ENCODE peak calls at places on chromosomes 11 and 22, in five cellular contexts. F is prostate gland, U is colonic mucosa, M is heart right ventricle, Q is tibial artery. C is an unnamed sample.

GRCh38 chr11:95739108-95739507 is 50.5 kb downstream of the FAM76B start:
- DNase-seq in F (no peak), U (no peak), M (no peak), Q (no peak), C (no peak)

GRCh38 chr11:105469931-105470330 is 139.9 kb upstream of the GRIA4 start:
- DNase-seq in F (no peak), U (no peak), M (no peak), Q (no peak), C (no peak)

GRCh38 chr11:9739108-9739507 is 75.2 kb downstream of the SWAP70 start:
- DNase-seq in F (no peak), U (no peak), M (no peak), Q (no peak), C (no peak)

GRCh38 chr22:21990449-21991308 is 8.1 kb upstream of the TOP3B start:
- DNase-seq in F (no peak), U (no peak), M (no peak), Q (no peak), C (no peak)

GRCh38 chr11:46524201-46524600 is 69.6 kb downstream of the AMBRA1 start:
- DNase-seq in F (no peak), U (peak), M (no peak), Q (no peak), C (no peak)

GRCh38 chr11:75246673-75247350 is 6.2 kb downstream of the TPBGL start:
- DNase-seq in F (no peak), U (no peak), M (no peak), Q (peak), C (no peak)

GRCh38 chr11:31557991-31558390 is 48.4 kb downstream of the ELP4 start:
- DNase-seq in F (no peak), U (no peak), M (no peak), Q (no peak), C (no peak)

GRCh38 chr11:121318848-121319834 is 26.6 kb downstream of the SC5D start:
- DNase-seq in F (peak), U (no peak), M (peak), Q (no peak), C (peak)

GRCh38 chr11:36534276-36534675 is 24.2 kb upstream of the TRAF6 start:
- DNase-seq in F (no peak), U (no peak), M (no peak), Q (no peak), C (no peak)

GRCh38 chr22:21587803-21588611 is 20.5 kb downstream of the UBE2L3 start:
- DNase-seq in F (no peak), U (no peak), M (no peak), Q (no peak), C (peak)

GRCh38 chr11:20013346-20014066 is 146.8 kb downstream of the DBX1 start:
- DNase-seq in F (no peak), U (no peak), M (peak), Q (no peak), C (no peak)

GRCh38 chr22:44524806-44525205 is 26.8 kb upstream of the RTL6 start:
- DNase-seq in F (no peak), U (no peak), M (no peak), Q (no peak), C (no peak)

GRCh38 chr11:75325713-75326438 is 25.6 kb downstream of the ARRB1 start:
- DNase-seq in F (no peak), U (peak), M (peak), Q (peak), C (peak)

GRCh38 chr22:37610480-37611148 is 2.0 kb downstream of the GGA1 start:
- DNase-seq in F (no peak), U (peak), M (no peak), Q (no peak), C (no peak)

GRCh38 chr22:38262051-38262795 is 10.6 kb downstream of the TMEM184B start:
- DNase-seq in F (peak), U (peak), M (no peak), Q (no peak), C (peak)

GRCh38 chr11:73983764-73984543 is 1.3 kb upstream of the UCP2 start:
- DNase-seq in F (no peak), U (no peak), M (no peak), Q (peak), C (peak)

GRCh38 chr11:30479899-30480298 is 106.3 kb downstream of the MPPED2 start:
- DNase-seq in F (no peak), U (no peak), M (no peak), Q (no peak), C (no peak)

GRCh38 chr11:11605821-11606450 is 15.9 kb downstream of the GALNT18 start:
- DNase-seq in F (no peak), U (no peak), M (no peak), Q (no peak), C (no peak)

GRCh38 chr22:40509401-40510134 is 127.0 kb downstream of the MRTFA start:
- DNase-seq in F (no peak), U (peak), M (peak), Q (peak), C (no peak)

GRCh38 chr11:13668102-13668956 is at the start of gene FAR1:
- DNase-seq in F (peak), U (peak), M (peak), Q (peak), C (peak)
- TF ChIP-seq CTCF in F (peak), U (peak), M (peak), Q (peak), C (peak)

DNA sequence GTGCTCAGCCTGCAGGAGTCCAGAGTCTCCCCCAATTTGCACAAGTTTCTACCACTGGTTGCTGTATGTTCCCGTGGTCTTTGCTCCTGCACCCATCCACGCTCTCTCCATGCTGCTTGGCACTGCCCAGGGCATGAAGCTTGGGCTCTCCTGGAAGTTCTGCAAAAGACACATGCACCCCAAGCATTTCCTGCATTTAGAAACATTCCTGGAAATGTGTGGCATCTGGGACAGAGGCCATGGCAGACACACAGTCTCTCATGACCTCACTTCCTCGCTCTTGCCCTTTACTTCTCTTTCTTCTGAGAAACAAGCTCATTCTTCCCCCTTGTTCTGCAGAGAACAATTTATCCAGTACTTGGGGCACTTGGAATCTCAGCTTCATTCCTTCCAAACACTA is 489.5 kb downstream of the BUD13 start:
- DNase-seq in F (no peak), U (no peak), M (no peak), Q (no peak), C (no peak)
- H3K4me3 ChIP-seq in F (no peak), U (no peak), M (no peak), Q (no peak), C (no peak)

DNA sequence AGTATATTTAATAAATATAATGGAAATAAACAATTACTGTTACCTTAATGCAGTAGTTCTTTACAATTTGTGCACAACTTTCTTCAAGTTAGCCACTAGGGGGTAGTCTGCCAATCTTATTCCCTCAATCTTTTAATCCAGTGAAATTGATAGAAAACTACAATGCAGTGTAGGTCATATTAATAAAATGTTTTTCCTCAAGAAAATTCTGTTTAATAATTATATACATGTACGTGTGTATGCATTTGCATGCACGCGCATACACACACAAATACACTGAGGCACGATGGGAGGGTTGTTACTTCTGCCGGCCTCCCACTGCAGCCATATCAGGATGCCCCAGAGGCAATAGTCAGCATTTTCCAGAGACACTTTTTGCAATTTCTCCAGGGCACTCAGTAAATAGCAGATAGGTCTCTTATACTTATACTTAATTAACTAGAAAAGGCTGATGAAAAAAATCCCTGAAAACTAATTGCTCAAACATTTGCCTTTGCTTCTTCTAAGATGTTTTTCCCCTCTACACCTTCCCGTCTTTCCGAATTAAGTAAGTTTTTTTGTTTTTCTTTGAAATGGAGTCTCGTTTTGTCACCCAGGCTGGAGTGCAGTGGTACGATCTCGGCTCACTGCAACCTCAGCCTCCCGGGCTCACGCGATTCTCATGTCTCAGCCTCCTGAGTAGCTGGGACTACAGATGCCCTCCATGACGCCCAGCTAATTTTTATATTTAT is 3.1 kb downstream of the GAB2 start:
- DNase-seq in F (no peak), U (no peak), M (no peak), Q (no peak), C (no peak)
- TF ChIP-seq CTCF in F (peak), U (peak), M (peak), Q (peak), C (peak)

GRCh38 chr22:22993184-22993583 is 77.1 kb upstream of the GNAZ start:
- DNase-seq in F (no peak), U (peak), M (no peak), Q (no peak), C (no peak)

GRCh38 chr22:22992474-22992873 is 77.8 kb upstream of the GNAZ start:
- DNase-seq in F (no peak), U (no peak), M (no peak), Q (no peak), C (no peak)

GRCh38 chr22:22996511-22997261 is 73.6 kb upstream of the GNAZ start:
- DNase-seq in F (no peak), U (no peak), M (no peak), Q (no peak), C (no peak)

GRCh38 chr22:22997262-22997898 is 72.9 kb upstream of the GNAZ start:
- DNase-seq in F (no peak), U (no peak), M (no peak), Q (no peak), C (no peak)

GRCh38 chr22:22995166-22995565 is 75.2 kb upstream of the GNAZ start:
- DNase-seq in F (no peak), U (no peak), M (no peak), Q (no peak), C (no peak)
- H3K4me3 ChIP-seq in F (no peak), U (no peak), M (no peak), Q (no peak), C (no peak)

DNA sequence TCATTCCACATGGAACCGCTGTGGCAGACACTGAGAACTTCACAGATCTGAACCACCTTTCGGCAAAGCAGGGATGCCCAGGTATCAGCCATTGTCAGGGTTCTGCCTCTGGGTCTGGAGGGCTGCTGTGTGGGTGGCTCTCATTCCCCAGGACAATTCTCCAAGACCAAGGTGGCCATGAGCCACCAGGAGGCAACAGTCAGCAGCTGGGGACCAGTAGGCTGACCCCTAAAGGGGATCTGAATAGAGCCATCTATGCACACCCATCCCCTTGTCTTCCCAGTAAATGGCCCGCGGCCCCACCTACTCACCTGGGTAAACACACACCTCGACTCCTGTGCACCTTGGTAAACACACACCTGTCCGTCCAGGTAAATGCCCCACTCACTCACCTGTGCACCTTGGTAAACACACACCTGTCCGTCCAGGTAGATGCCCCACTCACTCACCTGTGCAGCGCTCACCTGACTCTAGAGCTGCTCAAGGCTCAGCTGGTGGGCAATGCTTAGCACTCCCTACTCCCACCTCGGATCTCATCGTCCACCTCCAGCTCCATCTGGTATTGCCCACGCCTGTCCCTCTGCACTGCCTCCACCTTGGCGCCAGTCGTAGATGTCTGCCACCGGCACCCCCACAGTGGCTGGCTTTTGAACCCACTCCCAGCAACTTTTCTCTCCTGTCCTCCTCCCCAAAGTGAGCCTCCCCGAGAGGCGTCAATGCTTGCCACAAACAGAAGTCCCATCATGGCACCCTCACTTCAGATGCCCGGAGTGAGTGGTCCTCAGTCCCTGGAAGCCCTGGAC is 10.2 kb downstream of the SLC25A1 start:
- DNase-seq in F (no peak), U (no peak), M (no peak), Q (no peak), C (no peak)
- TF ChIP-seq CTCF in F (no peak), U (no peak), M (no peak), Q (no peak), C (no peak)

DNA sequence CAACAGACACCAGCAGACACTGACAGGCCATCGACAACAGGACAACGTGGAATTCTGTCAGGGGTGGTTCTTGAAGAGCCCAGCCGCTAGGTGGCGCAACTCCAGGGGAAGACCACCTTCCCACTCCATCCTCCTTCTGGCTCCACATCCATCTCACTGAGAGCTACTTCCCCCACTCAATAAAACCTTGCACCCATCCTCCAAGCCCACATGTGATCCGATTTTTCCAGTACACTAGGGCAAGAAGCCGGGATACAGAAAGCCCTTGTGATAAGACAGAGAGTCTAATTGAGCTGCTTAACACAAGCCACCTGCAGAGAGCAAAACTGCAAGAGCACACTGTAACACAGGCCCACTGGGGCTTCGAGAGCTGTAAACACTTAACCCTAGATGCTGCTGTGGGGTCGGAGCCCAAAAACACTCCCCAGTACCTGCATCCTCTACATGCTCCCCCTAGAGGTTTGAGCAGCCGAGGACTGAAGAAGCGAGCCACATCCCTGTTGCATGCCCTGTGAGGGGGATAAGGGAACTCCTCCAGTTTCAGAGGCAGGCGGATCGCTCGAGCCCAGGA is 11.5 kb upstream of the RAB39A start:
- DNase-seq in F (no peak), U (peak), M (no peak), Q (no peak), C (no peak)
- H3K4me3 ChIP-seq in F (no peak), U (no peak), M (no peak), Q (no peak), C (no peak)

DNA sequence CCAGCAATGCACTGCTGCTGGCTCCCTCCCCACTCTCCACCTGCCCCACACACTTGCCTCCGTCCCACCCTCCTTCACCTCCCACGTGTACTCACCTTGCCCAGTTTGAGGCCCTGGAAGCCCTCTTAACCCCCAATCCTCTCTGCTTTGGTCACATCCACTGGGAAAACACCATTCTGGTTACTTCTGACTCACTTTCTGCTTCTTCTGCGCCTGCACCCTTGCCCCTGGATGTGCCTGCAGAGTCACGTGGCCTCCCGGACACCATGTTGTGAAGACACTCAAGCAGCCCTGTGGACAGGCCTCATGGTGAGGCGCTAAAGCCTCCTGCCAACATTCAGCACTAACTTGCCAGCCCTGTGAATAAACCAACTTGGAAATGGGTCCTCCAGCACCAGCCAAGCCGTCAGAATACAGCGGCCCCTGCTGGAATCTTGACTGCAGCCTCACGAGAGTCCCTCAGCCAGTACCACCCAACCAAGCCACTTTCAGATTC is 2.6 kb upstream of the NAALADL1 start:
- DNase-seq in F (no peak), U (no peak), M (no peak), Q (no peak), C (no peak)
- TF ChIP-seq CTCF in F (no peak), U (no peak), M (no peak), Q (peak), C (no peak)